ENCODE peak calls at places on chromosomes 2 and 18, in six cellular contexts. One of them, this sample, is unnamed.
A peak's percentile ranks its signal among the peaks of the same experiment; 100 is the strongest.

GRCh38 chr2:78999410-78999809 is 26.1 kb upstream of the REG3G start:
- DNase-seq in ovary: no peak
- DNase-seq in aorta: no peak
- DNase-seq in cardiac muscle cell: peak; percentile 14
- DNase-seq in heart left ventricle: no peak
- DNase-seq in right cardiac atrium: no peak
- DNase-seq in this sample: no peak

GRCh38 chr2:223585691-223586090 is 16.5 kb downstream of the SCG2 start:
- DNase-seq in right cardiac atrium: no peak
- DNase-seq in ovary: no peak
- DNase-seq in cardiac muscle cell: peak; percentile 57
- DNase-seq in aorta: no peak
- DNase-seq in heart left ventricle: no peak
- DNase-seq in this sample: no peak

GRCh38 chr2:121038831-121039230 is 246.2 kb downstream of the TFCP2L1 start:
- DNase-seq in aorta: no peak
- DNase-seq in ovary: no peak
- DNase-seq in right cardiac atrium: no peak
- DNase-seq in heart left ventricle: no peak
- DNase-seq in cardiac muscle cell: no peak
- DNase-seq in this sample: peak; percentile 72

GRCh38 chr2:238925816-238926215 is 77.9 kb downstream of the TWIST2 start:
- DNase-seq in ovary: no peak
- DNase-seq in heart left ventricle: peak; percentile 6
- DNase-seq in aorta: no peak
- DNase-seq in cardiac muscle cell: no peak
- DNase-seq in right cardiac atrium: no peak
- DNase-seq in this sample: no peak

GRCh38 chr2:38037757-38038615 is 38.0 kb downstream of the CYP1B1 start:
- DNase-seq in cardiac muscle cell: peak; percentile 86
- DNase-seq in ovary: peak; percentile 53
- DNase-seq in aorta: peak; percentile 67
- DNase-seq in heart left ventricle: peak; percentile 45
- DNase-seq in right cardiac atrium: peak; percentile 79
- DNase-seq in this sample: peak; percentile 74

GRCh38 chr2:150154308-150154797 is 333.1 kb downstream of the RND3 start:
- DNase-seq in ovary: no peak
- DNase-seq in right cardiac atrium: no peak
- DNase-seq in cardiac muscle cell: no peak
- DNase-seq in aorta: no peak
- DNase-seq in heart left ventricle: no peak
- DNase-seq in this sample: no peak

GRCh38 chr18:35616664-35617423 is 35.3 kb downstream of the GALNT1 start:
- DNase-seq in aorta: peak; percentile 59
- DNase-seq in ovary: no peak
- DNase-seq in cardiac muscle cell: peak; percentile 77
- DNase-seq in right cardiac atrium: no peak
- DNase-seq in heart left ventricle: peak; percentile 39
- DNase-seq in this sample: no peak

GRCh38 chr2:124713969-124714368 is 688.9 kb downstream of the CNTNAP5 start:
- DNase-seq in cardiac muscle cell: no peak
- DNase-seq in aorta: no peak
- DNase-seq in ovary: no peak
- DNase-seq in right cardiac atrium: no peak
- DNase-seq in heart left ventricle: no peak
- DNase-seq in this sample: no peak

GRCh38 chr2:170481201-170481600 is 233.9 kb upstream of the SP5 start:
- DNase-seq in aorta: no peak
- DNase-seq in ovary: no peak
- DNase-seq in cardiac muscle cell: no peak
- DNase-seq in right cardiac atrium: no peak
- DNase-seq in heart left ventricle: no peak
- DNase-seq in this sample: no peak

DNA sequence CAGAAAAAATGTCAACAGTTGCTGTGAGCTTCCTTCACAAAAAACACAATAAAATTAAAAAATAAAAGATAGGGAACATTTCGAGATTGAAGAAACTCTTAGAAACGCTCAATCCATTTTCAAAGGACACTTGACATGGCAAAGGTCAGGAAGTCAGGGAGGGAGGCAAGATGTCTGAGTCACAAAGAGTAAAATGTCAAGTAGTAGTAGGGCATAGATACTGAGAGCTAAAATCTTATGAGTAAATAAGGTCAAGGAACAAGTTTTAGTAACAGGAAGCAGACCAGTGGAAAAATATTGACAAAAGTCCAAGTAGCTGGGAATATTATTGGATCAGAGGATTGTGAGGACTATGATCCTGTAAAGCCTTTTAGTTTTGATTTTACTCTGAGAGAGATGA is 495.6 kb downstream of the TMX3 start:
- DNase-seq in heart left ventricle: no peak
- DNase-seq in cardiac muscle cell: no peak
- DNase-seq in right cardiac atrium: no peak
- DNase-seq in aorta: no peak
- DNase-seq in ovary: no peak
- DNase-seq in this sample: no peak
- H3K4me3 ChIP-seq in heart left ventricle: no peak overlapping the region
- H3K4me3 ChIP-seq in cardiac muscle cell: no peak overlapping the region
- H3K4me3 ChIP-seq in right cardiac atrium: no peak overlapping the region
- H3K4me3 ChIP-seq in aorta: no peak overlapping the region
- H3K4me3 ChIP-seq in ovary: no peak overlapping the region
- H3K4me3 ChIP-seq in this sample: no peak overlapping the region

GRCh38 chr2:88198308-88198707 is 28.2 kb downstream of the THNSL2 start:
- DNase-seq in heart left ventricle: no peak
- DNase-seq in cardiac muscle cell: no peak
- DNase-seq in aorta: no peak
- DNase-seq in ovary: no peak
- DNase-seq in right cardiac atrium: no peak
- DNase-seq in this sample: no peak

GRCh38 chr2:88196490-88197087 is 26.4 kb downstream of the THNSL2 start:
- DNase-seq in right cardiac atrium: no peak
- DNase-seq in heart left ventricle: no peak
- DNase-seq in aorta: no peak
- DNase-seq in ovary: no peak
- DNase-seq in cardiac muscle cell: no peak
- DNase-seq in this sample: no peak

GRCh38 chr2:88192613-88193012 is 22.5 kb downstream of the THNSL2 start:
- DNase-seq in ovary: no peak
- DNase-seq in aorta: no peak
- DNase-seq in cardiac muscle cell: no peak
- DNase-seq in right cardiac atrium: no peak
- DNase-seq in heart left ventricle: no peak
- DNase-seq in this sample: peak; percentile 3

GRCh38 chr2:88197732-88198131 is 27.6 kb downstream of the THNSL2 start:
- DNase-seq in ovary: no peak
- DNase-seq in right cardiac atrium: no peak
- DNase-seq in aorta: no peak
- DNase-seq in cardiac muscle cell: no peak
- DNase-seq in heart left ventricle: no peak
- DNase-seq in this sample: peak; percentile 15

DNA sequence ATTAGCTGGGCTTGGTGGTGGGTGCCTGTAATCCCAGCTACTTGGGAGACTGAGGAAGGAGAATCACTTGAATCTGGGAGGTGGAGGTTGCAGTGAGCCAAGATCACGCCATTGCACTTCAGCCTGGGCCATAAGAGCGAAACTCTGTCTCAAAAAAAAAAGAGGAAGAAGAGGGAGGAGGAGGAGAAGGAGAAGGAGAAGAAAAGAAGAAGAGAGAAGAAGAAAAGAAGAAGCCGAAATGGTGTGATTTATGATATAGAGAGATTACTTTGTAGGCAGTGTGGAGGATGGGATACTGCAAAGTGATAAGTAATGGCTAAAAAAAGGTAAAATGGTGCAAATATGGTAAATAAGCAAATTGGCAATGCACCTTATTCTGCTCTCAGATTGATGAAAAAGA is 25.1 kb downstream of the THNSL2 start:
- DNase-seq in heart left ventricle: no peak
- DNase-seq in cardiac muscle cell: no peak
- DNase-seq in ovary: no peak
- DNase-seq in right cardiac atrium: no peak
- DNase-seq in aorta: no peak
- DNase-seq in this sample: no peak
- H3K27me3 ChIP-seq in heart left ventricle: peaks cover 18% of the 10 kb centered on the region
- H3K27me3 ChIP-seq in cardiac muscle cell: peaks cover 20% of the 10 kb centered on the region
- H3K27me3 ChIP-seq in ovary: no peaks in the 10 kb centered on the region
- H3K27me3 ChIP-seq in right cardiac atrium: no peaks in the 10 kb centered on the region
- H3K27me3 ChIP-seq in aorta: no peaks in the 10 kb centered on the region
- H3K27me3 ChIP-seq in this sample: peaks cover 3% of the 10 kb centered on the region

GRCh38 chr2:203720922-203721672 is 14.7 kb downstream of the CD28 start:
- DNase-seq in right cardiac atrium: no peak
- DNase-seq in heart left ventricle: no peak
- DNase-seq in aorta: no peak
- DNase-seq in ovary: no peak
- DNase-seq in cardiac muscle cell: no peak
- DNase-seq in this sample: peak; percentile 26

GRCh38 chr2:203720011-203720410 is 13.6 kb downstream of the CD28 start:
- DNase-seq in right cardiac atrium: no peak
- DNase-seq in heart left ventricle: no peak
- DNase-seq in cardiac muscle cell: no peak
- DNase-seq in aorta: no peak
- DNase-seq in ovary: no peak
- DNase-seq in this sample: no peak

GRCh38 chr2:203719456-203719855 is 13.0 kb downstream of the CD28 start:
- DNase-seq in cardiac muscle cell: no peak
- DNase-seq in aorta: no peak
- DNase-seq in right cardiac atrium: no peak
- DNase-seq in heart left ventricle: no peak
- DNase-seq in ovary: no peak
- DNase-seq in this sample: no peak

GRCh38 chr2:203721770-203722169 is 15.3 kb downstream of the CD28 start:
- DNase-seq in heart left ventricle: no peak
- DNase-seq in aorta: no peak
- DNase-seq in ovary: no peak
- DNase-seq in right cardiac atrium: no peak
- DNase-seq in cardiac muscle cell: no peak
- DNase-seq in this sample: no peak

DNA sequence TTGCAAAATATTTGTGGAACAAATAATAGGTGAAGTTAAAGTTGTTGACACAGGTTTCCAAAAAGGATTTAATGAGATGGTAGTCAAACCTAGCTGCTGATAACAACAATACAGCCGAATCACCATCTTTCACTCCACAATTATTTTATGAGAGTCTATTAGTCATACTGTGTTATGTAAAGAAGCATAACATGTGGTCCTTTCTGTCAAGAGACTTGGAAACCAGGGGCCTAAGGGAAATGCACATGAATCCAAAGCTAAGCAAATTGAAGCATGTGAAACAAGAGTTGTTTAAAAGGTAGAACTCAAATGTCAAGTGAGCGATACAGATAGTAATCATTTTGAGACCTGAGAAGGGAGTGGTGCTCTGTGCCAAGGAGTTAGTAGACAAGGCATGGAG is 16.0 kb downstream of the CD28 start:
- DNase-seq in aorta: no peak
- DNase-seq in cardiac muscle cell: no peak
- DNase-seq in ovary: no peak
- DNase-seq in right cardiac atrium: no peak
- DNase-seq in heart left ventricle: no peak
- DNase-seq in this sample: no peak
- H3K4me3 ChIP-seq in aorta: no peak overlapping the region
- H3K4me3 ChIP-seq in cardiac muscle cell: no peak overlapping the region
- H3K4me3 ChIP-seq in ovary: no peak overlapping the region
- H3K4me3 ChIP-seq in right cardiac atrium: no peak overlapping the region
- H3K4me3 ChIP-seq in heart left ventricle: no peak overlapping the region
- H3K4me3 ChIP-seq in this sample: no peak overlapping the region

GRCh38 chr2:232385660-232386489 is 7.3 kb downstream of the ALPP start:
- DNase-seq in cardiac muscle cell: peak; percentile 97
- DNase-seq in heart left ventricle: no peak
- DNase-seq in right cardiac atrium: no peak
- DNase-seq in aorta: peak; percentile 7
- DNase-seq in ovary: no peak
- DNase-seq in this sample: peak; percentile 45

GRCh38 chr2:232386490-232386739 is 7.9 kb downstream of the ALPP start:
- DNase-seq in aorta: peak; percentile 29
- DNase-seq in right cardiac atrium: no peak
- DNase-seq in cardiac muscle cell: no peak
- DNase-seq in ovary: no peak
- DNase-seq in heart left ventricle: no peak
- DNase-seq in this sample: no peak

GRCh38 chr2:232387451-232388171 is 9.1 kb downstream of the ALPP start:
- DNase-seq in cardiac muscle cell: no peak
- DNase-seq in aorta: peak; percentile 18
- DNase-seq in right cardiac atrium: no peak
- DNase-seq in heart left ventricle: no peak
- DNase-seq in ovary: no peak
- DNase-seq in this sample: peak; percentile 65

GRCh38 chr2:232388324-232388891 is 9.9 kb downstream of the ALPP start:
- DNase-seq in aorta: peak; percentile 13
- DNase-seq in cardiac muscle cell: no peak
- DNase-seq in heart left ventricle: no peak
- DNase-seq in ovary: no peak
- DNase-seq in right cardiac atrium: no peak
- DNase-seq in this sample: peak; percentile 60

GRCh38 chr2:232386740-232387450 is 8.3 kb downstream of the ALPP start:
- DNase-seq in cardiac muscle cell: peak; percentile 38
- DNase-seq in heart left ventricle: no peak
- DNase-seq in right cardiac atrium: no peak
- DNase-seq in ovary: no peak
- DNase-seq in aorta: peak; percentile 40
- DNase-seq in this sample: peak; percentile 62
- H3K27me3 ChIP-seq in cardiac muscle cell: peaks cover 99% of the 10 kb centered on the region
- H3K27me3 ChIP-seq in heart left ventricle: peaks cover 64% of the 10 kb centered on the region
- H3K27me3 ChIP-seq in right cardiac atrium: no peaks in the 10 kb centered on the region
- H3K27me3 ChIP-seq in ovary: no peaks in the 10 kb centered on the region
- H3K27me3 ChIP-seq in aorta: peaks cover 2% of the 10 kb centered on the region
- H3K27me3 ChIP-seq in this sample: peaks cover 54% of the 10 kb centered on the region

GRCh38 chr2:231926180-231926741 is at the start of gene NPPC:
- DNase-seq in cardiac muscle cell: peak; percentile 52
- DNase-seq in right cardiac atrium: peak; percentile 80
- DNase-seq in aorta: peak; percentile 45
- DNase-seq in ovary: peak; percentile 49
- DNase-seq in heart left ventricle: peak; percentile 70
- DNase-seq in this sample: peak; percentile 94
- H3K4me3 ChIP-seq in cardiac muscle cell: peak within 1 kb of the TSS; percentile 31
- H3K4me3 ChIP-seq in right cardiac atrium: peak within 1 kb of the TSS; percentile 18
- H3K4me3 ChIP-seq in aorta: no peak within 1 kb of the TSS
- H3K4me3 ChIP-seq in ovary: peak within 1 kb of the TSS; percentile 24
- H3K4me3 ChIP-seq in heart left ventricle: peak within 1 kb of the TSS; percentile 59
- H3K4me3 ChIP-seq in this sample: peak within 1 kb of the TSS; percentile 60

GRCh38 chr2:160615706-160616105 is 122.1 kb upstream of the RBMS1 start:
- DNase-seq in ovary: no peak
- DNase-seq in cardiac muscle cell: no peak
- DNase-seq in heart left ventricle: no peak
- DNase-seq in right cardiac atrium: no peak
- DNase-seq in aorta: no peak
- DNase-seq in this sample: no peak
- H3K27me3 ChIP-seq in ovary: no peaks in the 10 kb centered on the region
- H3K27me3 ChIP-seq in cardiac muscle cell: no peaks in the 10 kb centered on the region
- H3K27me3 ChIP-seq in heart left ventricle: no peaks in the 10 kb centered on the region
- H3K27me3 ChIP-seq in right cardiac atrium: no peaks in the 10 kb centered on the region
- H3K27me3 ChIP-seq in aorta: no peaks in the 10 kb centered on the region
- H3K27me3 ChIP-seq in this sample: no peaks in the 10 kb centered on the region